ENCODE peak calls at places on chromosomes 13 and 19, in six cellular contexts. P, K, I, S, G and C are unnamed samples.

GRCh38 chr19:52961981-52962380 is 700 bp downstream of the ZNF816 start:
- DNase-seq in S (no peak), G (no peak), I (no peak), P (no peak), K (no peak), C (no peak)

GRCh38 chr13:98484289-98485219 is 92.4 kb downstream of the STK24 start:
- DNase-seq in G (peak), I (peak), S (peak), K (peak), P (peak), C (peak)

GRCh38 chr19:55075366-55075998 is at the start of gene EPS8L1:
- DNase-seq in K (peak), I (no peak), S (no peak), G (peak), P (peak), C (peak)

GRCh38 chr19:27971071-27971470 is 1241.9 kb downstream of the UQCRFS1 start:
- DNase-seq in P (no peak), G (peak), S (no peak), K (no peak), I (no peak), C (no peak)

GRCh38 chr13:91406619-91407018 is 8.2 kb downstream of the GPC5 start:
- DNase-seq in G (peak), P (peak), S (no peak), K (no peak), I (peak), C (no peak)

GRCh38 chr19:58361900-58362271 is 665 bp downstream of the ZNF497 start:
- DNase-seq in I (peak), P (peak), G (peak), S (no peak), K (peak), C (peak)

GRCh38 chr13:40682449-40683240 is 16.2 kb upstream of the FOXO1 start:
- DNase-seq in S (no peak), G (peak), I (no peak), K (no peak), P (no peak), C (no peak)

GRCh38 chr19:634975-635652 is 1.8 kb upstream of the POLRMT start:
- DNase-seq in I (no peak), K (no peak), G (no peak), S (no peak), P (no peak), C (no peak)

GRCh38 chr13:53382008-53382407 is 353.4 kb downstream of the OLFM4 start:
- DNase-seq in K (no peak), G (peak), P (no peak), S (no peak), I (no peak), C (no peak)

GRCh38 chr19:30315159-30315558 is 57.0 kb upstream of the ZNF536 start:
- DNase-seq in S (no peak), I (no peak), P (no peak), G (no peak), K (no peak), C (no peak)

GRCh38 chr19:35789195-35789977 is 14.0 kb downstream of the ARHGAP33 start:
- DNase-seq in S (no peak), K (no peak), I (no peak), P (no peak), G (no peak), C (no peak)

GRCh38 chr19:13099073-13099999 is 3.3 kb downstream of the LYL1 start:
- DNase-seq in I (no peak), S (peak), K (peak), P (peak), G (peak), C (no peak)
- TF ChIP-seq POLR2AphosphoS5 in I (no peak), S (peak), K (peak), P (peak), G (no peak), C (peak)

GRCh38 chr19:3671680-3672574 is 28.3 kb downstream of the PIP5K1C start:
- DNase-seq in G (no peak), I (no peak), S (no peak), P (no peak), K (no peak), C (no peak)

GRCh38 chr19:3670258-3670795 is 29.9 kb downstream of the PIP5K1C start:
- DNase-seq in P (no peak), G (no peak), I (no peak), K (peak), S (peak), C (peak)

GRCh38 chr19:3669616-3670257 is 30.5 kb downstream of the PIP5K1C start:
- DNase-seq in G (no peak), K (no peak), S (no peak), P (no peak), I (no peak), C (no peak)

GRCh38 chr19:3672575-3672948 is 27.7 kb downstream of the PIP5K1C start:
- DNase-seq in P (no peak), S (no peak), I (no peak), G (no peak), K (no peak), C (no peak)

DNA sequence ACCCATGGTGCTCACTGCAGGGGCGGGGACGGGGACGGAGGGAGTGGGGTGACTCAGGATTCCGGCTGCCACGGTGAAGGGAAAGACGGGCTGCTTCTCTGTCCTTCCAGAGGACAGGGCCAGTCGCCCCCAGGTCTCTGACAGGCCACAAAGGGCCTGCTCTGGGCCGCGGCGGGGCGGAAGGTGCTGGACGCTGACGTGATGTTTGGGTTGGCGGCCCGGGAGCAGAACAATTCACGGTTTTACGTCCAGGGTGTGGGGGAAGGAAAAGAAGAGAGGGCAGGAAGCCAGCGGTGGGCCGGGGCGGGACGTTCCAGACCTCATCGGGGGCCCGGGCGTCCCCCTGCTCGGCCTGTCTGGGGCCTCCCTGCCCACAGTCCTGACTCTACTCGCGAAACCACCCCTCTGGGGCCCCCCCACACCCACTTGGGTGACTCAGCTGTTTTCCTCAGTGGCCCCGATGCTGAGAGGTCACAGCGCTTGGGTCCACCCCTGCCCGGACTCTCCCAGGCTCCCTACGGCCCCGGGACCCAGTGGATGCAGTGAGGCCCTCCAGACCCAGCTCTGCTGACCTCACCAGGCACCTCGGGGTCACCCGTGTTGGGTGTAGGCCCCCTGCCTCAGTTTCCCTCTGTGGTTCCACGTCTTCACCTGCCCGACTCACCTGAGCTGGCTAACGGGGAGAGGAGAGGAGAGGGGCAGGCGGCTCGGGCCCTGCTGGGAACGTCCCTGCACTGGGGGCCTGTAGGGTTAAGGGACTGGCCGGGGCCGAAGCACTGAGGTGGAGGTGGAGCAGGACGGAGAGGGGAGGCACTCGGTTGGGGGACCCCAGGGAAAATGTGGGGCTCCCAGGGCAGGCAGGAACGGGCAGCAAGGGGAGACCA is 29.2 kb downstream of the PIP5K1C start:
- DNase-seq in K (peak), I (no peak), S (peak), P (no peak), G (no peak), C (peak)
- TF ChIP-seq POLR2AphosphoS5 in K (peak), I (no peak), S (peak), P (no peak), G (no peak), C (peak)

GRCh38 chr13:50129923-50130685 is 114.9 kb downstream of the KCNRG start:
- DNase-seq in G (peak), I (no peak), P (no peak), K (no peak), S (peak), C (no peak)

GRCh38 chr13:50129065-50129922 is 114.0 kb downstream of the KCNRG start:
- DNase-seq in I (no peak), K (no peak), G (peak), P (no peak), S (no peak), C (no peak)

GRCh38 chr13:50131998-50132936 is 117.0 kb downstream of the KCNRG start:
- DNase-seq in I (no peak), K (no peak), P (no peak), G (peak), S (no peak), C (no peak)

GRCh38 chr13:50128406-50129048 is 113.3 kb downstream of the KCNRG start:
- DNase-seq in K (no peak), P (no peak), G (peak), S (no peak), I (no peak), C (no peak)

DNA sequence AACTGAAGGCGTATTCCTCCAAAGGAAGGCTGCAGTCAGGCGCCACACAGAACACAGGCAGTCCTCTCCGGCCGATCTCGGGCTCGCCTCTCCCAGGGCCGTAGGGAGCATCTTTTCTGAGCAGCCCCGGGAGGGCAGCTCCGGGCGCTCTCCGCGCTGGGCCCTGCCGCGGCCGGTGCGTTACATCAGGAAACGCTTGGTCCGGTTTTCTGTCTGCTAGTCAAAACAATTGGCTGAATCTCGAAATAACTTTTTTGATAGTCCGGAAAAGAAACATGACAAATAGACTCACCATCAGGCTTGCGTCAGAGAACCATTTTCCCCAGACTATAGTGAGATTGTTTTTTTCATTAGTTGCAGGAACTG is 115.4 kb downstream of the KCNRG start:
- DNase-seq in K (no peak), G (peak), P (no peak), I (no peak), S (no peak), C (no peak)
- TF ChIP-seq POLR2AphosphoS5 in K (no peak), G (no peak), P (no peak), I (no peak), S (peak), C (no peak)

DNA sequence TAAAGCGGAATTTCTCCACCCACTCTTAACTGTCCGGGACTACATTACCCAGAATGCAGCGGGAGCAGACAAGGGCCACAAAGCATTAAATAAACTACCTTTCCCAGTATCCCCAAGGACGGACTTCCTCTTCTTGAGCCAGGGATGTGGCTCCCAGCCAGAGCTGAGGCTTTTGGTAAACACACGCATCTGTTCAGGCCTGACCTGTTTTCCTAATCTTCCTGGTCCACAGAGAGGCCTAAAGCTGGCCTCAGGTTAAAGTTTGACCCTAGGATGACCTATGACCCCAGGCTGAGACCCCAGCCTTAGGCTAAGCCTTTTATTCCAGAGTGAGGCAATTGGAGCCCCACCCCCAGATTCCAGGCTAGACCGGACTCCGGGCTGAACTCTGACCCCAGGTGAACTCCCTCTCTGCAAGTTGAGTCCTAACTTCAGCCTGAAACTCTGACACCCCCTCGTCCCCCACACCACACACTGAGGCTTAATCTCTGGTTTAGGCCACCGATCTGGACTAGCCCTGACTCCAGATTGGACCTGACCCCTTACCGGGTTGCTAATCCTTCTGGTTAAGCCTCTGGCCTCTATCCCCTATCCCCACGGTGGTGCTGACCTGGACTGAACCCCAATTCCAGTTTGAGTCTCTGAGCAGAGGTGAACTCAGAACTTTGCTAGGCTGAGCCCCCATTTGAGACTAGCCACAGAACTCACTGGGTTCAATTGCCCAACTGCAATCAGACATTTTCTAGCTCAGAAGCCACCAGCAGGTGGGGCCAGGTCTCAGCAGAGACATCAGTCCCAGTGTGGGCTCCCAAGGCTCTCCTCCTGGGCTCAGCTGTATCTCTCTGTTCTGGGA is 719 bp upstream of the GPR108 start:
- DNase-seq in G (peak), I (peak), K (peak), S (peak), P (peak), C (peak)
- TF ChIP-seq POLR2AphosphoS5 in G (peak), I (no peak), K (peak), S (peak), P (no peak), C (peak)